ENCODE peak calls at places on chromosomes 13 and 19, in seven cellular contexts. I is AG10803; R is choroid plexus epithelial cell; A is left ventricle myocardium inferior; B is neural progenitor cell; G is stimulated activated effector memory CD8-positive, alpha-beta T cell treated with anti-CD3 and anti-CD28 coated beads, Interleukin-12 subunit alpha, Interleukin-12 subunit beta, amount 100 ng/mL, for 72 hours; M is stimulated activated CD4-positive, alpha-beta T cell treated with anti-CD3 and anti-CD28 coated beads, Interleukin-4, amount 100 ng/mL, for 1 hour. P is an unnamed sample.

GRCh38 chr19:19146865-19147264 is 8.6 kb upstream of the TMEM161A start:
- DNase-seq in A (no peak), R (no peak), G (no peak), I (no peak), B (no peak), M (no peak), P (no peak)

GRCh38 chr13:21234537-21234936 is 58.1 kb downstream of the MRPL57 start:
- DNase-seq in I (peak; percentile 35), B (no peak), R (no peak), M (no peak), A (no peak), G (no peak), P (no peak)

GRCh38 chr19:10419200-10419645 is 1.1 kb upstream of the PDE4A start:
- DNase-seq in R (no peak), G (peak; percentile 42), B (peak; percentile 62), M (peak; percentile 56), I (no peak), A (no peak), P (no peak)

GRCh38 chr13:20436505-20436904 is 89.2 kb downstream of the CRYL1 start:
- DNase-seq in G (no peak), B (no peak), M (no peak), R (no peak), I (no peak), A (no peak), P (no peak)

GRCh38 chr19:46495789-46496099 is at the start of gene PNMA8B:
- DNase-seq in R (peak; percentile 65), G (no peak), M (peak; percentile 52), A (peak; percentile 63), B (peak; percentile 100), I (peak; percentile 32), P (peak; percentile 26)

GRCh38 chr19:4971424-4971793 is 2.5 kb downstream of the KDM4B start:
- DNase-seq in G (no peak), B (no peak), I (no peak), A (no peak), M (peak; percentile 41), R (peak; percentile 23), P (peak; percentile 76)

GRCh38 chr19:5232798-5233505 is 107.7 kb downstream of the PTPRS start:
- DNase-seq in R (no peak), A (no peak), M (no peak), I (no peak), G (no peak), B (no peak), P (no peak)

GRCh38 chr19:41299755-41300089 is 10.2 kb upstream of the CCDC97 start:
- DNase-seq in I (peak; percentile 71), A (peak; percentile 75), R (peak; percentile 94), G (no peak), B (no peak), M (peak; percentile 27), P (no peak)

GRCh38 chr19:10921199-10921879 is 7.1 kb downstream of the YIPF2 start:
- DNase-seq in A (no peak), B (no peak), R (no peak), G (no peak), I (no peak), M (no peak), P (no peak)

GRCh38 chr13:99496322-99497142 is 4.7 kb upstream of the TM9SF2 start:
- DNase-seq in I (peak; percentile 91), A (peak; percentile 35), R (peak; percentile 49), B (no peak), G (peak; percentile 27), M (peak; percentile 35), P (peak; percentile 73)

GRCh38 chr13:36820222-36820621 is 1.2 kb downstream of the RFXAP start:
- DNase-seq in M (no peak), B (no peak), R (no peak), G (no peak), I (no peak), A (no peak), P (no peak)

GRCh38 chr19:32691952-32692726 is 518 bp downstream of the NUDT19 start:
- DNase-seq in R (peak; percentile 82), M (peak; percentile 59), G (peak; percentile 44), A (peak; percentile 71), B (peak; percentile 73), I (peak; percentile 80), P (peak; percentile 60)

GRCh38 chr19:11624064-11624463 is 26.8 kb downstream of the ZNF627 start:
- DNase-seq in G (no peak), I (peak; percentile 69), B (no peak), M (no peak), R (peak; percentile 37), A (no peak), P (no peak)

GRCh38 chr13:24033527-24034302 is 126.8 kb upstream of the SPATA13 start:
- DNase-seq in A (no peak), I (peak; percentile 96), G (no peak), M (no peak), B (no peak), R (peak; percentile 42), P (no peak)

GRCh38 chr19:38063921-38064320 is 156.9 kb downstream of the SIPA1L3 start:
- DNase-seq in A (no peak), B (no peak), G (no peak), I (no peak), M (no peak), R (no peak), P (no peak)

GRCh38 chr19:48629599-48630288 is 7.4 kb downstream of the DBP start:
- DNase-seq in A (peak; percentile 54), R (peak; percentile 79), I (no peak), M (no peak), B (peak; percentile 95), G (no peak), P (peak; percentile 92)

GRCh38 chr19:3821156-3821555 is 35.0 kb upstream of the MATK start:
- DNase-seq in M (no peak), I (no peak), B (no peak), R (no peak), G (no peak), A (no peak), P (no peak)

GRCh38 chr19:11506101-11506555 is 489 bp upstream of the ZNF653 start:
- DNase-seq in R (no peak), I (no peak), M (no peak), B (no peak), G (no peak), A (no peak), P (no peak)

GRCh38 chr13:84192125-84192524 is 309.9 kb upstream of the SLITRK1 start:
- DNase-seq in A (no peak), I (peak; percentile 87), G (no peak), R (peak; percentile 90), M (no peak), B (no peak), P (no peak)

GRCh38 chr19:45478454-45479238 is 10.8 kb downstream of the FOSB start:
- DNase-seq in B (peak; percentile 93), I (peak; percentile 95), G (peak; percentile 90), M (peak; percentile 88), R (peak; percentile 98), A (peak; percentile 81), P (peak; percentile 90)

GRCh38 chr19:10829967-10830366 is 6.0 kb downstream of the TMED1 start:
- DNase-seq in A (no peak), G (no peak), R (no peak), M (no peak), B (no peak), I (no peak), P (no peak)

GRCh38 chr13:88063741-88064140 is 392.6 kb downstream of the SLITRK5 start:
- DNase-seq in G (no peak), R (no peak), I (no peak), A (no peak), B (no peak), M (no peak), P (no peak)

GRCh38 chr19:5017235-5017634 is 48.3 kb downstream of the KDM4B start:
- DNase-seq in M (no peak), I (no peak), B (no peak), G (no peak), A (no peak), R (peak; percentile 43), P (no peak)

GRCh38 chr19:8368136-8368535 is 4.2 kb downstream of the ANGPTL4 start:
- DNase-seq in B (no peak), G (no peak), A (no peak), R (no peak), I (no peak), M (no peak), P (no peak)

GRCh38 chr13:112442483-112443090 is 66.4 kb downstream of the SPACA7 start:
- DNase-seq in I (no peak), A (no peak), B (peak; percentile 29), R (no peak), M (no peak), G (no peak), P (peak; percentile 7)

GRCh38 chr19:33064778-33065550 is at the start of gene RHPN2:
- DNase-seq in G (peak; percentile 32), R (peak; percentile 63), I (peak; percentile 62), B (peak; percentile 91), M (peak; percentile 61), A (peak; percentile 69), P (peak; percentile 86)

GRCh38 chr19:49119411-49120324 is at the start of gene PPFIA3:
- DNase-seq in G (peak; percentile 29), I (peak; percentile 53), B (peak; percentile 93), A (peak; percentile 76), M (no peak), R (peak; percentile 69), P (peak; percentile 59)

GRCh38 chr19:15464394-15465385 is at the start of gene RASAL3:
- DNase-seq in I (no peak), A (no peak), M (peak; percentile 56), G (peak; percentile 53), R (no peak), B (no peak), P (peak; percentile 35)

GRCh38 chr13:99656843-99657506 is 155.7 kb downstream of the TM9SF2 start:
- DNase-seq in A (no peak), R (peak; percentile 22), B (peak; percentile 27), I (no peak), M (no peak), G (no peak), P (peak; percentile 13)